ENCODE peak calls at places on chromosomes 11 and 22, in four cellular contexts. N is H1, H is neuronal stem cell, U is mesenchymal stem cell. M is an unnamed sample. For H3K36me3, the result is how much of the 10 kb centered on the place peaks cover.

GRCh38 chr11:60743058-60743457 is 13.6 kb upstream of the MS4A15 start:
- DNase-seq in U (no peak), N (no peak), H (no peak), M (no peak)

GRCh38 chr11:61460474-61460881 is 30.6 kb downstream of the SDHAF2 start:
- DNase-seq in U (no peak), N (no peak), H (no peak), M (no peak)

GRCh38 chr11:2459796-2460531 is 15.2 kb downstream of the KCNQ1 start:
- DNase-seq in H (no peak), U (no peak), N (no peak), M (no peak)

GRCh38 chr11:47378011-47378835 is at the start of gene SPI1:
- DNase-seq in N (no peak), H (no peak), U (no peak), M (no peak)

GRCh38 chr22:48940988-48941902 is 886.4 kb downstream of the BRD1 start:
- DNase-seq in N (peak), H (no peak), U (no peak), M (no peak)

GRCh38 chr11:69472766-69473519 is 8.5 kb upstream of the LINC01488 start:
- DNase-seq in H (no peak), N (no peak), U (no peak), M (no peak)

GRCh38 chr11:98434296-98434695 is 586.5 kb upstream of the CNTN5 start:
- DNase-seq in N (no peak), U (no peak), H (no peak), M (no peak)

GRCh38 chr22:42747701-42748513 is 27.2 kb upstream of the A4GALT start:
- DNase-seq in N (no peak), H (no peak), U (peak), M (no peak)

GRCh38 chr11:13721760-13722159 is 53.3 kb downstream of the FAR1 start:
- DNase-seq in H (no peak), U (peak), N (no peak), M (peak)

GRCh38 chr11:43738600-43739409 is 58.3 kb downstream of the HSD17B12 start:
- DNase-seq in H (no peak), U (peak), N (no peak), M (peak)
- H3K18ac ChIP-seq in H (no peak), U (peak), N (no peak), M (no peak)

DNA sequence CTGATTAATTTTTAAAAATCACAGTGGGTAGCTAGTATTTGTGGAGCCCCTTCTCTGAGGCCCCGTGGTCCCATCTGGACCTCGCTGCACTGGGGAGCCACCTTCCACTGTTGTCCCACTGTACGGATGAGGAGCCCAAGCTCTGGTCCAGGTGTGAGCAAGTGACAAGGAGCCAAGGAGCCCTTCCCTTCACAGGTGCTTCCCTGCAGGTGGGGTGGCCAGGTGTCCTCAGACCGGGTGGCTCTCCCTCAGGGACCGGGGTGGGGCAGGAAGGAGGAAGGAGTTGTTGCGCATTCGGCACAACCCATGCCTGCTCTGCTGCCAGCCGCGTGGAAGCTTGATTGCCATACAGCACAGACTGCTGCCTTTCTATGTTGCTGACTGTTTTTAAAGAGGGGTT is 10.4 kb upstream of the SEPTIN5 start:
- DNase-seq in N (no peak), H (no peak), U (no peak), M (no peak)
- H2BK12ac ChIP-seq in N (peak), H (no peak), U (no peak), M (no peak)

GRCh38 chr22:32396255-32396654 is 15.8 kb downstream of the RTCB start:
- DNase-seq in H (no peak), N (no peak), U (no peak), M (no peak)
- H3K36me3 ChIP-seq in H (under half), N (half or more), U (under half), M (half or more)

DNA sequence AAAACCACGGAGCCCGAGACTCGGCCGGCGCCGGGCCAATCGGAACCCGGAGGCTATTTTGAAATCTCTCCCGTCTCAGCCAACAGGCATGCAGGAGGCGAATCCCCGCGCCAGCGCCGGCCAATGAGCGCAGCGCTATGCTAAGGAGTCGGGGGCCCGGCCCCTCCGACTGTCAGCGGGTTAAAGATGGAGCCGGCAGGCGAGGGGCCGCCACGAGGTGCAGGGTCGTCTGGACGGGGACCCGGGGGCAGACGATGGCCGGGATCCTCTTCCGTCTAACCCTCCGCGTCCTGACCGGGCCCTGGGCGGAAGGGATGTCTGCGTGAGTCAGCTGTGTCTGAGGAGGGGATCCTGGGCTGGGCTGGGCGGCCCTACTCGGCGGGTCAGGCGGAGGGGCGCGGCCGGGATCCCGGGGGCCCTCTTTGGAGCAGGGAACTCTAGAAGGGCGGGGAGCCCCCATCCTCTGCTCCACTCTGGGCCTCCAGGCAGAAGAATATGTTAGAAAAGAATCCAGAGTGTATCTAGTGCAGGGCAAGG is 10.0 kb downstream of the SDF2L1 start:
- DNase-seq in H (peak), N (peak), U (peak), M (peak)
- H3K18ac ChIP-seq in H (peak), N (peak), U (peak), M (peak)

GRCh38 chr11:33741806-33742205 is 5.6 kb upstream of the CD59 start:
- DNase-seq in H (no peak), U (no peak), N (no peak), M (no peak)
- H2BK12ac ChIP-seq in H (no peak), U (no peak), N (no peak), M (no peak)